ENCODE peak calls at places on chromosomes 16 and 17, in eight cellular contexts. R, G, F, W, S, N, A and Y are unnamed samples.

GRCh38 chr17:80441133-80441578 is 26.2 kb downstream of the ENDOV start:
- DNase-seq in R (peak), G (peak), F (no peak), W (no peak), S (no peak), N (peak), A (peak), Y (peak)

GRCh38 chr16:81785138-81785924 is 6.2 kb downstream of the PLCG2 start:
- DNase-seq in R (no peak), G (no peak), F (no peak), W (no peak), S (no peak), N (no peak), A (no peak), Y (no peak)

GRCh38 chr17:7916799-7917198 is 710 bp upstream of the RNF227 start:
- DNase-seq in R (no peak), G (no peak), F (no peak), W (no peak), S (no peak), N (no peak), A (no peak), Y (peak)

GRCh38 chr16:49282690-49283375 is 1.2 kb upstream of the CBLN1 start:
- DNase-seq in R (peak), G (no peak), F (no peak), W (peak), S (peak), N (no peak), A (no peak), Y (no peak)

GRCh38 chr16:77300232-77300631 is 101.0 kb downstream of the SYCE1L start:
- DNase-seq in R (no peak), G (no peak), F (no peak), W (no peak), S (no peak), N (no peak), A (no peak), Y (no peak)

GRCh38 chr16:68310441-68311315 is at the start of the genes PRMT7 and SLC7A6OS:
- DNase-seq in R (peak), G (peak), F (peak), W (peak), S (peak), N (peak), A (peak), Y (peak)

GRCh38 chr17:75738218-75738802 is 17.1 kb downstream of the ITGB4 start:
- DNase-seq in R (no peak), G (peak), F (no peak), W (no peak), S (no peak), N (no peak), A (peak), Y (no peak)

GRCh38 chr16:21125191-21125590 is 25.5 kb downstream of the DNAH3 start:
- DNase-seq in R (no peak), G (no peak), F (no peak), W (no peak), S (no peak), N (no peak), A (no peak), Y (no peak)

GRCh38 chr17:35944151-35944550 is 638 bp upstream of the LYZL6 start:
- DNase-seq in R (no peak), G (no peak), F (no peak), W (no peak), S (no peak), N (no peak), A (no peak), Y (no peak)

GRCh38 chr16:2244301-2244700 is 7.1 kb downstream of the ECI1 start:
- DNase-seq in R (no peak), G (no peak), F (no peak), W (no peak), S (peak), N (no peak), A (no peak), Y (no peak)

GRCh38 chr17:82668631-82669099 is 20.4 kb upstream of the WDR45B start:
- DNase-seq in R (peak), G (peak), F (no peak), W (no peak), S (peak), N (peak), A (peak), Y (no peak)

GRCh38 chr17:82444941-82445521 is 5.5 kb downstream of the CYBC1 start:
- DNase-seq in R (peak), G (peak), F (no peak), W (no peak), S (no peak), N (no peak), A (no peak), Y (no peak)

GRCh38 chr16:70582280-70582978 is 58.8 kb downstream of the SF3B3 start:
- DNase-seq in R (no peak), G (no peak), F (no peak), W (no peak), S (peak), N (no peak), A (no peak), Y (no peak)

GRCh38 chr17:39663688-39664580 is 1.2 kb upstream of the TCAP start:
- DNase-seq in R (peak), G (peak), F (no peak), W (peak), S (no peak), N (no peak), A (no peak), Y (peak)

GRCh38 chr16:73056911-73057310 is 9.0 kb upstream of the ZFHX3 start:
- DNase-seq in R (no peak), G (no peak), F (no peak), W (no peak), S (no peak), N (no peak), A (no peak), Y (no peak)

GRCh38 chr17:79065105-79065670 is 9.4 kb upstream of the ENGASE start:
- DNase-seq in R (no peak), G (peak), F (no peak), W (no peak), S (peak), N (no peak), A (peak), Y (no peak)

GRCh38 chr17:78997231-78997741 is 12.3 kb downstream of the CANT1 start:
- DNase-seq in R (no peak), G (no peak), F (no peak), W (no peak), S (no peak), N (no peak), A (no peak), Y (no peak)

GRCh38 chr17:15918661-15919259 is 26.2 kb upstream of the ADORA2B start:
- DNase-seq in R (peak), G (no peak), F (no peak), W (no peak), S (no peak), N (no peak), A (no peak), Y (no peak)

GRCh38 chr17:48037036-48037881 is at the start of gene COPZ2:
- DNase-seq in R (peak), G (peak), F (no peak), W (no peak), S (peak), N (peak), A (no peak), Y (peak)

GRCh38 chr17:57927048-57927723 is 28.0 kb downstream of the CUEDC1 start:
- DNase-seq in R (no peak), G (peak), F (no peak), W (no peak), S (peak), N (peak), A (no peak), Y (no peak)

GRCh38 chr17:48294193-48294909 is 135.7 kb downstream of the SKAP1 start:
- DNase-seq in R (no peak), G (no peak), F (no peak), W (no peak), S (no peak), N (no peak), A (no peak), Y (no peak)

GRCh38 chr17:61536417-61536955 is 54.5 kb downstream of the NACA2 start:
- DNase-seq in R (no peak), G (no peak), F (no peak), W (no peak), S (no peak), N (no peak), A (no peak), Y (no peak)

GRCh38 chr16:69662901-69663300 is 63.5 kb downstream of the NQO1 start:
- DNase-seq in R (no peak), G (no peak), F (no peak), W (no peak), S (no peak), N (no peak), A (no peak), Y (no peak)

GRCh38 chr16:5056347-5056746 is 9.4 kb downstream of the C16orf89 start:
- DNase-seq in R (no peak), G (peak), F (no peak), W (no peak), S (peak), N (no peak), A (peak), Y (no peak)

GRCh38 chr17:3974980-3975379 is 10.7 kb upstream of the ATP2A3 start:
- DNase-seq in R (no peak), G (no peak), F (no peak), W (no peak), S (no peak), N (no peak), A (no peak), Y (no peak)

GRCh38 chr16:89593841-89594240 is 18.3 kb downstream of the CPNE7 start:
- DNase-seq in R (no peak), G (no peak), F (no peak), W (no peak), S (no peak), N (no peak), A (no peak), Y (no peak)

GRCh38 chr16:80743772-80744171 is 60.6 kb downstream of the CDYL2 start:
- DNase-seq in R (no peak), G (no peak), F (no peak), W (no peak), S (no peak), N (no peak), A (no peak), Y (no peak)

GRCh38 chr16:85443116-85443515 is 170.0 kb upstream of the GSE1 start:
- DNase-seq in R (no peak), G (no peak), F (no peak), W (no peak), S (no peak), N (no peak), A (no peak), Y (no peak)

GRCh38 chr16:3460121-3460520 is 16.6 kb downstream of the NAA60 start:
- DNase-seq in R (no peak), G (no peak), F (no peak), W (no peak), S (no peak), N (no peak), A (no peak), Y (no peak)

GRCh38 chr17:36807496-36808180 is 129.6 kb upstream of the LHX1 start:
- DNase-seq in R (no peak), G (no peak), F (no peak), W (no peak), S (no peak), N (no peak), A (no peak), Y (no peak)

GRCh38 chr17:29149431-29150064 is 30.6 kb downstream of the MYO18A start:
- DNase-seq in R (no peak), G (peak), F (no peak), W (no peak), S (no peak), N (no peak), A (peak), Y (no peak)

GRCh38 chr16:3266873-3267537 is 10.6 kb upstream of the MEFV start:
- DNase-seq in R (no peak), G (peak), F (no peak), W (no peak), S (peak), N (peak), A (peak), Y (peak)

GRCh38 chr17:63998721-63999679 is 849 bp downstream of the PRR29 start:
- DNase-seq in R (no peak), G (peak), F (no peak), W (no peak), S (no peak), N (no peak), A (no peak), Y (no peak)

GRCh38 chr17:76593338-76593737 is 7.7 kb upstream of the ST6GALNAC2 start:
- DNase-seq in R (no peak), G (no peak), F (no peak), W (no peak), S (peak), N (no peak), A (no peak), Y (no peak)

GRCh38 chr17:57669671-57670529 is 75.2 kb downstream of the CCDC182 start:
- DNase-seq in R (no peak), G (no peak), F (no peak), W (no peak), S (no peak), N (no peak), A (no peak), Y (no peak)

GRCh38 chr16:22322741-22323140 is 25.5 kb downstream of the POLR3E start:
- DNase-seq in R (no peak), G (no peak), F (no peak), W (no peak), S (no peak), N (no peak), A (no peak), Y (no peak)

GRCh38 chr17:17355426-17355825 is 52.3 kb downstream of the NT5M start:
- DNase-seq in R (no peak), G (no peak), F (no peak), W (peak), S (peak), N (no peak), A (no peak), Y (no peak)

GRCh38 chr16:58510776-58511628 is 4.3 kb upstream of the SETD6 start:
- DNase-seq in R (no peak), G (no peak), F (no peak), W (no peak), S (no peak), N (no peak), A (no peak), Y (no peak)

GRCh38 chr17:76250141-76250540 is 9.8 kb upstream of the RNF157 start:
- DNase-seq in R (no peak), G (no peak), F (no peak), W (no peak), S (no peak), N (no peak), A (no peak), Y (no peak)